ENCODE peak calls at places on chromosomes 7 and 10, in five cellular contexts. T is SK-N-SH, F is GM12878, N is HepG2, P is HCT116. E is an unnamed sample.

GRCh38 chr7:42272793-42273665 is 36.0 kb upstream of the GLI3 start:
- DNase-seq in F (no peak), T (no peak), N (no peak), P (no peak), E (no peak)

GRCh38 chr7:14960686-14961085 is 58.1 kb upstream of the DGKB start:
- DNase-seq in P (no peak), T (peak), F (no peak), N (no peak), E (no peak)

GRCh38 chr10:117541909-117542705 is 439 bp upstream of the EMX2 start:
- DNase-seq in F (no peak), N (no peak), T (peak), P (no peak), E (peak)

GRCh38 chr10:98344589-98345038 is 70.4 kb downstream of the PYROXD2 start:
- DNase-seq in P (no peak), F (no peak), T (no peak), N (no peak), E (no peak)

GRCh38 chr10:37741831-37742230 is 115.6 kb downstream of the ZNF248 start:
- DNase-seq in T (no peak), F (no peak), N (no peak), P (no peak), E (no peak)

GRCh38 chr10:88946200-88946599 is 6.4 kb downstream of the ACTA2 start:
- DNase-seq in N (no peak), F (no peak), P (no peak), T (no peak), E (no peak)

GRCh38 chr10:124515244-124515970 is 53.8 kb downstream of the LHPP start:
- DNase-seq in N (no peak), F (no peak), P (no peak), T (no peak), E (no peak)

GRCh38 chr7:29080803-29081202 is 65.5 kb downstream of the CPVL start:
- DNase-seq in T (peak), P (no peak), N (no peak), F (no peak), E (no peak)

GRCh38 chr7:4261038-4261960 is 420.8 kb upstream of the FOXK1 start:
- DNase-seq in F (no peak), N (no peak), T (no peak), P (no peak), E (no peak)

GRCh38 chr10:56646712-56647111 is 285.7 kb upstream of the ZWINT start:
- DNase-seq in T (no peak), F (no peak), N (no peak), P (no peak), E (no peak)

GRCh38 chr10:104485632-104486031 is 132.0 kb downstream of the CFAP58 start:
- DNase-seq in F (no peak), T (no peak), N (no peak), P (peak), E (no peak)

GRCh38 chr10:68406111-68406814 is 814 bp downstream of the RUFY2 start:
- DNase-seq in N (peak), F (no peak), P (no peak), T (peak), E (peak)

GRCh38 chr10:111976557-111976956 is 207.0 kb downstream of the GPAM start:
- DNase-seq in F (no peak), P (no peak), N (no peak), T (no peak), E (no peak)

GRCh38 chr10:48935141-48935540 is 4.5 kb downstream of the LRRC18 start:
- DNase-seq in F (no peak), T (no peak), P (no peak), N (no peak), E (no peak)
- TF ChIP-seq YY1 in F (no peak), T (no peak), P (no peak), N (no peak), E (no peak)

DNA sequence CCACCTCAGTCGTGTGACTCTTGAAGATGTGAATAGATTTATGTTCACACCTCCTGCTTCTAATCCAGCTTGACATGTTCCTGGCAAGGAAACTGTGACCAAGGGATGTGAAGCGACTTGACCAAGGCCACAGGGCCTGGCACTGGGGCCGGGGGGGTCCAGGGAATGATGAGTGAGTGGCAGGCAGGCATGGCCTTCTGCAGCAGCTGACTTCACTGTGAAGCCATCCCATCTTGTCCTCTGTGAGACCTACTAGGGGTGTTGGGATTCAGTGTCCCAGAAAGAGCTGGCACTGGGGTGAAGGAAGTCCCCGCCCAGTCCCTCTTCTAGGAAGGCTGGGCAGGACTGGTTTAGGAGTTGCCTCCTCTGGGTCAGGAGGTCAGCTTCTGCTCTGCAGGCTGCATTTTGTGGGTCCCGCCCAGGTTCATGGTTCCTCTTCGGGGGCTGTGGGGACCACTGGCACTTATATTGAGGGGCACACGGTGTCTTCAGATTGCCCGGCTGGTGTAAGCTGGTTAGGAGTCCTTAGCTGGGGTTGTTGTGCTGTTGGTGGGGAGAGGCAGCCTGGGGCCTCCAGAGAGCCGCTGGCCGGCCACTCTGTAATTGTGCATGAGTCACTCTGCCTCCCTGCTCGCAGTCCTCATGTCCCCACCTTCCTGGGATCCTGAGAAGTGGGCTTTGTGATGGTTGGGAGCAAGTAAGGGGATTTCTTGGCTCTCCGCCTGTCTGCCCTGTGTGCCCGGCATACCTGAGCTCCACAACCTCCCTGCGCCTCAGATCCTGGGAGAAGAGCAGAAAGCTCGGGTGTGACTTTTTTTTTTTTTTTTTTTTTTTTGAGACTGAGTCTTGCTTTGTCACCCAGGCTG is 11.0 kb downstream of the ZMIZ1 start:
- DNase-seq in N (no peak), T (no peak), F (no peak), P (no peak), E (no peak)
- H3K4me3 ChIP-seq in N (no peak), T (no peak), F (no peak), P (peak), E (no peak)

DNA sequence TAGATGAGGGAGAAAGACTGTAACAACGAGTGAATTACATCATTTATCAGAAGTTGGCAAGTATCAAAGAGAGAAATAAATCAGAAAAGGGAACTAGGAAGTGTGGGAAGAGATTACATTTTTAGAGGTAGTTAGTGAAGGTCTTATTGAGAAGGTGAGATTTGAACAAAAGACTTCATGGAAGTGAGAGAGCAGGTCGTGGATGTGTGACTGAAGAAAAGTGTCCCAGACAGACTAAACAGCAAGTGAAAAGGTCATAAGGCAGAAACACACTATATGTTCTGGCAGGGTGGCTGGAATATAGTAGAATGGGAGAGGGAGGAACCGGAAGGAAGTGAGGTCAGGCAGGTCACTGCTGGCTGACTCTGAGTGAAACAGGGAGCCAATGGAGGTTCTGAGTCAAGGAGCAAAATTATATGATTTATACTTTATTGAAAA is 35.7 kb upstream of the RHOBTB1 start:
- DNase-seq in N (no peak), F (no peak), T (no peak), P (no peak), E (no peak)
- TF ChIP-seq YY1 in N (no peak), F (no peak), T (no peak), P (no peak), E (no peak)

GRCh38 chr7:73932364-73932763 is 71.4 kb downstream of the TMEM270 start:
- DNase-seq in F (no peak), P (no peak), N (no peak), T (no peak), E (no peak)
- H3K4me3 ChIP-seq in F (no peak), P (no peak), N (no peak), T (no peak), E (no peak)

DNA sequence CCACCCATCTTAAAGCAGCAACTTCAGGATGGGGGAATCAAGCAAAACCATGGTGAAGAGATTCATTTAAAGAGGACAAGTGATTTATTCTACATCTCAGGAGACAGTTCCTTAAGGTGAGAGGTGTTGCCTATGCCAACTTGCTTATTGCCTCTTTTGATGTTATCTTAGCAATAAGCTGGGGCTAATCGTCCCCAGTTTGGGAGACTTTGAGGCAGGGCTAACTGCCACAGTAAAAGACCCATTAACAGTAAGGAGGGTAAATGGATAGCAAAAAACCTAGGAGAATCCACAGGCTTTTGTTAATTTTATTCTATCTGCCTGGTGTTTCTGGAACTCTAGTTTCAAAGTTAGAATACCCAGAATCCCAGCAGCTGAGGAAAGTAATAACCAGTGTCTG is 22.1 kb upstream of the HERPUD2 start:
- DNase-seq in N (no peak), F (no peak), T (no peak), P (no peak), E (no peak)
- TF ChIP-seq YY1 in N (no peak), F (no peak), T (no peak), P (no peak), E (no peak)

GRCh38 chr10:126931548-126931947 is 26.3 kb downstream of the DOCK1 start:
- DNase-seq in T (no peak), N (no peak), F (no peak), P (no peak), E (no peak)
- H3K4me3 ChIP-seq in T (no peak), N (no peak), F (no peak), P (no peak), E (no peak)

GRCh38 chr10:78416031-78416800 is 382.6 kb downstream of the RPS24 start:
- DNase-seq in P (no peak), T (no peak), N (no peak), F (no peak), E (no peak)
- TF ChIP-seq YY1 in P (no peak), T (no peak), N (no peak), F (no peak), E (no peak)